ENCODE peak calls at places on chromosome 7, in five cellular contexts. K is thyroid gland, V is stomach, C is Peyer's patch, Z is uterus. B is an unnamed sample.
A peak's percentile ranks its signal among the peaks of the same experiment; 100 is the strongest.

GRCh38 chr7:145696071-145696470 is 420.5 kb upstream of the CNTNAP2 start:
- DNase-seq in K (no peak), V (no peak), Z (no peak), C (no peak), B (no peak)

GRCh38 chr7:115585015-115585655 is 445.4 kb downstream of the TFEC start:
- DNase-seq in K (no peak), Z (no peak), C (no peak), V (no peak), B (no peak)

GRCh38 chr7:47887016-47887640 is 61.1 kb downstream of the PKD1L1 start:
- DNase-seq in V (no peak), C (no peak), Z (no peak), K (no peak), B (peak; percentile 73)

GRCh38 chr7:43856316-43856715 is 13.0 kb downstream of the MRPS24 start:
- DNase-seq in K (no peak), V (no peak), Z (no peak), C (no peak), B (no peak)

GRCh38 chr7:3157541-3158287 is 114.0 kb upstream of the CARD11 start:
- DNase-seq in Z (no peak), V (no peak), C (no peak), K (no peak), B (no peak)

GRCh38 chr7:28671526-28671925 is 259.2 kb downstream of the CREB5 start:
- DNase-seq in V (no peak), K (no peak), Z (no peak), C (no peak), B (no peak)

GRCh38 chr7:7970620-7971307 is 2.2 kb downstream of the GLCCI1 start:
- DNase-seq in C (no peak), V (no peak), K (no peak), Z (no peak), B (no peak)

GRCh38 chr7:37784015-37784414 is 64.4 kb upstream of the NME8 start:
- DNase-seq in K (no peak), C (no peak), V (no peak), Z (no peak), B (no peak)

GRCh38 chr7:16428672-16429071 is 7.3 kb upstream of the CRPPA start:
- DNase-seq in Z (no peak), V (peak; percentile 42), C (no peak), K (no peak), B (no peak)

GRCh38 chr7:44145419-44145968 is 4.4 kb upstream of the MYL7 start:
- DNase-seq in V (no peak), K (no peak), C (peak; percentile 48), Z (no peak), B (no peak)

GRCh38 chr7:44808914-44809393 is 12.5 kb downstream of the PPIA start:
- DNase-seq in K (no peak), C (no peak), Z (no peak), V (no peak), B (no peak)

GRCh38 chr7:75808106-75808505 is 5.5 kb downstream of the CCL24 start:
- DNase-seq in Z (no peak), K (no peak), C (no peak), V (no peak), B (no peak)

GRCh38 chr7:131164025-131164899 is 163.4 kb upstream of the MKLN1 start:
- DNase-seq in V (no peak), Z (no peak), C (no peak), K (no peak), B (no peak)

GRCh38 chr7:155640629-155641028 is 3.8 kb upstream of the RBM33 start:
- DNase-seq in V (no peak), K (no peak), Z (no peak), C (no peak), B (no peak)
- TF ChIP-seq POLR2A in V (no peak), K (no peak), Z (no peak), C (no peak), B (no peak)

DNA sequence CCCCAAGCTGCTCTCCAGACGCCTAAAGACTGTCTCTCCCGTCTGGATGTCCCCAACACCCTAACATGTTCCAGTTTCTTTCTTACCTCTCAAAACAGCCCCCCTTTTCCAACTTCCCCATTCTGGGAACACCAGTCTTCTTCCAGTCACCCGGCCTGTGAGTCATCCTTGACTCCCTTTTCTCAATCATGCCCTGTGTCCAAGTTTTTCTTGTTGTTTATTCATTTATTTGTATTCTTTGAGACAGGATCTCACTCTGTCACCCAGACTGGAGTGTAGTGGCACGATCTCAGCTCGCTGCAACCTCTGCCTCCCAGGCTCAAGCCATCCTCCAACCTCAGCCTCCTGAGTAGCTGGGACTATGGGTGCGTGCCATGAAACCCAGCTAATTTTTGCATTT is 15.6 kb downstream of the SNX10 start:
- DNase-seq in K (no peak), V (no peak), Z (peak; percentile 70), C (no peak), B (no peak)
- H3K27ac ChIP-seq in K (no peak overlapping the region), V (no peak overlapping the region), Z (peak overlapping the region; percentile 76), C (no peak overlapping the region), B (no peak overlapping the region)

GRCh38 chr7:74284781-74285259 is 4.4 kb upstream of the CLIP2 start:
- DNase-seq in K (no peak), Z (no peak), V (peak; percentile 75), C (peak; percentile 86), B (no peak)
- H3K4me1 ChIP-seq in K (peaks cover 21% of the 10 kb centered on the region), Z (peaks cover 3% of the 10 kb centered on the region), V (peaks cover 23% of the 10 kb centered on the region), C (peaks cover 10% of the 10 kb centered on the region), B (peaks cover 17% of the 10 kb centered on the region)

GRCh38 chr7:36299882-36300341 is 89.8 kb upstream of the ANLN start:
- DNase-seq in Z (no peak), K (no peak), C (no peak), V (no peak), B (no peak)

GRCh38 chr7:36296284-36296683 is 93.4 kb upstream of the ANLN start:
- DNase-seq in K (no peak), V (no peak), C (no peak), Z (no peak), B (no peak)

GRCh38 chr7:36297364-36298009 is 92.2 kb upstream of the ANLN start:
- DNase-seq in K (no peak), V (no peak), C (no peak), Z (no peak), B (no peak)

GRCh38 chr7:36299223-36299760 is 90.4 kb upstream of the ANLN start:
- DNase-seq in Z (no peak), C (no peak), V (no peak), K (peak; percentile 62), B (no peak)

GRCh38 chr7:36298145-36298544 is 91.5 kb upstream of the ANLN start:
- DNase-seq in K (no peak), V (no peak), Z (no peak), C (no peak), B (no peak)
- TF ChIP-seq POLR2A in K (no peak), V (no peak), Z (no peak), C (no peak), B (no peak)

DNA sequence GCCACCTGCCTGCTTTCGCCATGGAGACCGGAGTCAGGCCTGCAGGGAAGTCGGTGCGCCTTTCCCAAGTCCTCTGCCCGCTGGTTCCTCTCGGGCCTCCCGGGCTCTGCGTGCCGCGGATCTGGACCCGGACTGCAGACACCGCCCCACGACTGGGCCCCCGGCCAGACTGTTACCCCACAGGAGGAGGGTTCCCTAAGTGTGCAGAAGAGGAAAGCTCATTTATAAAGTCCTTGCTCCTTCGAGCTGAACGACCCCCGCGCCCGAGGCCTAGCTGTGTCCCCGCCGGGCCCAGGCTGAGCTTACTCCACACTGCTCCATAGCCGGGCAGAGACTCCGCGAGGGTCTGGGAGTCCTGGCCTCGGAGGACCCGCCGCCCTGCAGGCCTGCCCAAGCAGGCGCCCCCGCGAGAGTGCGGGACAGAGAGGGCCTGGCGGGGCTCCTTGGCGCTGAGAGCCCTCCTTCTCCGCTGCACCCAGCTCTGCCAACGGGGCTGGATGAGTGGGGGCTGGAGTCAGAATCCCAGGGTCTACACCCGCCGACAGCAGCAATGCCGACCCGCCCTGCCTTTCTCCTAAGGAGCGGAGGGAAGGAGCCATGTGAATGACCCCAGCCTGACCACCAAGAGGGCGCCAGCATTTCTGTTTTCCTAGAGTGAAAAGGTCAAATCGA is 8.3 kb downstream of the EN2 start:
- DNase-seq in V (no peak), K (no peak), Z (no peak), C (no peak), B (no peak)
- H3K27ac ChIP-seq in V (no peak overlapping the region), K (no peak overlapping the region), Z (no peak overlapping the region), C (no peak overlapping the region), B (no peak overlapping the region)

DNA sequence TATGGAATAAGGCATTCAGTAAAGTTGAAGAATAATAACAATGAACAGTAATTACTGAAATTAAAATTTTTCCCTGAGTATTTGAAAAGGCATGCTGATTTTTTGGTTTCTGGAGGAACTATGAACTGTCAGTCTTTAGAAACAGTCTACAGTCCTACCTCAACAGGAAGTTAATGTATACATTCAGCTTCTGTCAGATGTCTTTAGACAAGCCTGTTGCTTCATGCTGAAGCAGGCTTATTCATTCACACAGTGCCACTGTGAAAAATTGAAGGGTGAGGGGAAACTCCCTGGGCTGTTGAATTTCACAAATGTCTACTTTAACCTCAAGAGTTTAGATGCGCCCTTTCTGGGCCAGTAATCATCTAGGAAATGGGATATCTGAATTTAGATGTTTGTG is 3.5 kb downstream of the NRF1 start:
- DNase-seq in C (no peak), K (no peak), V (no peak), Z (no peak), B (no peak)
- H3K4me1 ChIP-seq in C (peaks cover 5% of the 10 kb centered on the region), K (peaks cover 25% of the 10 kb centered on the region), V (peaks cover 23% of the 10 kb centered on the region), Z (peaks cover 9% of the 10 kb centered on the region), B (peaks cover 20% of the 10 kb centered on the region)

GRCh38 chr7:50334341-50334994 is 30.0 kb downstream of the IKZF1 start:
- DNase-seq in V (no peak), K (no peak), C (no peak), Z (no peak), B (no peak)

GRCh38 chr7:50335230-50335794 is 30.8 kb downstream of the IKZF1 start:
- DNase-seq in C (no peak), Z (no peak), V (no peak), K (no peak), B (no peak)

GRCh38 chr7:50333266-50333665 is 28.8 kb downstream of the IKZF1 start:
- DNase-seq in K (no peak), V (no peak), Z (no peak), C (no peak), B (no peak)

GRCh38 chr7:50336909-50337703 is 32.6 kb downstream of the IKZF1 start:
- DNase-seq in C (no peak), K (no peak), Z (no peak), V (no peak), B (no peak)

GRCh38 chr7:50335795-50336754 is 31.6 kb downstream of the IKZF1 start:
- DNase-seq in Z (no peak), C (no peak), K (no peak), V (no peak), B (no peak)
- TF ChIP-seq POLR2A in Z (no peak), C (no peak), K (no peak), V (no peak), B (no peak)

B was measured in testis.